ENCODE peak calls at places on chromosomes 3 and 15, in five cellular contexts. Q is thoracic aorta, S is fibroblast of lung, H is epithelial cell of esophagus, A is breast epithelium. J is an unnamed sample.

GRCh38 chr3:186638259-186638658 is 1.9 kb upstream of the FETUB start:
- DNase-seq in Q (no peak), H (no peak), A (no peak), S (no peak), J (no peak)

GRCh38 chr15:65258863-65259262 is 27.8 kb downstream of the PARP16 start:
- DNase-seq in A (no peak), Q (no peak), S (peak), H (no peak), J (no peak)

GRCh38 chr3:11556234-11556633 is 87.5 kb downstream of the VGLL4 start:
- DNase-seq in Q (no peak), H (no peak), A (no peak), S (no peak), J (no peak)

GRCh38 chr3:47647550-47647949 is 68.9 kb upstream of the CSPG5 start:
- DNase-seq in A (no peak), S (no peak), Q (no peak), H (no peak), J (no peak)

GRCh38 chr3:105938101-105938500 is 69.3 kb upstream of the CBLB start:
- DNase-seq in H (no peak), A (no peak), S (peak), Q (no peak), J (no peak)

GRCh38 chr3:10471337-10471721 is 34.1 kb downstream of the ATP2B2 start:
- DNase-seq in S (peak), A (no peak), H (no peak), Q (no peak), J (no peak)

GRCh38 chr3:181739628-181740027 is 27.9 kb downstream of the SOX2 start:
- DNase-seq in Q (no peak), A (no peak), H (peak), S (no peak), J (no peak)

GRCh38 chr15:36844453-36845094 is 255.8 kb downstream of the MEIS2 start:
- DNase-seq in Q (no peak), S (peak), H (peak), A (no peak), J (peak)

GRCh38 chr3:140296796-140297352 is 361.9 kb downstream of the CLSTN2 start:
- DNase-seq in Q (no peak), H (no peak), A (no peak), S (no peak), J (no peak)

GRCh38 chr15:44726568-44727461 is 9.5 kb upstream of the TRIM69 start:
- DNase-seq in A (peak), S (peak), H (peak), Q (no peak), J (peak)

GRCh38 chr3:153166206-153166605 is 4.2 kb downstream of the RAP2B start:
- DNase-seq in S (no peak), Q (no peak), H (peak), A (no peak), J (peak)

GRCh38 chr3:73999501-73999900 is 374.8 kb upstream of the PDZRN3 start:
- DNase-seq in S (peak), Q (no peak), A (no peak), H (no peak), J (no peak)

GRCh38 chr15:66882251-66883020 is 180.4 kb downstream of the SMAD6 start:
- DNase-seq in S (peak), H (peak), Q (peak), A (no peak), J (peak)

GRCh38 chr15:51776952-51777574 is 25.7 kb downstream of the TMOD2 start:
- DNase-seq in A (peak), H (peak), Q (peak), S (peak), J (peak)

GRCh38 chr3:45100998-45101407 is 45.2 kb downstream of the CDCP1 start:
- DNase-seq in Q (no peak), A (no peak), S (peak), H (peak), J (no peak)

GRCh38 chr15:37517106-37517505 is 416.8 kb upstream of the MEIS2 start:
- DNase-seq in Q (no peak), S (no peak), H (no peak), A (no peak), J (no peak)

GRCh38 chr3:181919375-181919774 is 207.7 kb downstream of the SOX2 start:
- DNase-seq in S (no peak), Q (no peak), A (no peak), H (peak), J (peak)

GRCh38 chr3:138834359-138835176 is at the start of gene PIK3CB:
- DNase-seq in A (peak), Q (peak), S (peak), H (peak), J (peak)

GRCh38 chr3:100416863-100417262 is 15.5 kb downstream of the LNP1 start:
- DNase-seq in A (no peak), S (no peak), H (no peak), Q (no peak), J (no peak)

GRCh38 chr3:68059628-68060027 is 405.2 kb upstream of the SUCLG2 start:
- DNase-seq in S (no peak), H (no peak), A (no peak), Q (no peak), J (no peak)

GRCh38 chr3:44117239-44117638 is 124.4 kb upstream of the TOPAZ1 start:
- DNase-seq in Q (no peak), S (no peak), A (no peak), H (no peak), J (no peak)

GRCh38 chr3:20916966-20917606 is 731.1 kb upstream of the SGO1 start:
- DNase-seq in S (no peak), Q (no peak), A (no peak), H (no peak), J (no peak)

GRCh38 chr3:105730973-105731372 is 137.8 kb downstream of the CBLB start:
- DNase-seq in H (no peak), Q (no peak), A (no peak), S (no peak), J (no peak)

GRCh38 chr3:11136116-11136515 is 18.2 kb upstream of the HRH1 start:
- DNase-seq in Q (no peak), S (peak), A (no peak), H (no peak), J (peak)

GRCh38 chr15:43376017-43376705 is 5.3 kb downstream of the TUBGCP4 start:
- DNase-seq in A (no peak), H (peak), Q (no peak), S (peak), J (peak)

GRCh38 chr3:7166460-7166859 is 305.5 kb downstream of the GRM7 start:
- DNase-seq in S (no peak), H (no peak), A (no peak), Q (no peak), J (no peak)

GRCh38 chr15:83112233-83112958 is 5.0 kb downstream of the TM6SF1 start:
- DNase-seq in Q (no peak), H (no peak), A (no peak), S (peak), J (no peak)

GRCh38 chr15:24956131-24956838 is 1.5 kb downstream of the SNRPN start:
- DNase-seq in Q (peak), A (peak), H (peak), S (peak), J (peak)

DNA sequence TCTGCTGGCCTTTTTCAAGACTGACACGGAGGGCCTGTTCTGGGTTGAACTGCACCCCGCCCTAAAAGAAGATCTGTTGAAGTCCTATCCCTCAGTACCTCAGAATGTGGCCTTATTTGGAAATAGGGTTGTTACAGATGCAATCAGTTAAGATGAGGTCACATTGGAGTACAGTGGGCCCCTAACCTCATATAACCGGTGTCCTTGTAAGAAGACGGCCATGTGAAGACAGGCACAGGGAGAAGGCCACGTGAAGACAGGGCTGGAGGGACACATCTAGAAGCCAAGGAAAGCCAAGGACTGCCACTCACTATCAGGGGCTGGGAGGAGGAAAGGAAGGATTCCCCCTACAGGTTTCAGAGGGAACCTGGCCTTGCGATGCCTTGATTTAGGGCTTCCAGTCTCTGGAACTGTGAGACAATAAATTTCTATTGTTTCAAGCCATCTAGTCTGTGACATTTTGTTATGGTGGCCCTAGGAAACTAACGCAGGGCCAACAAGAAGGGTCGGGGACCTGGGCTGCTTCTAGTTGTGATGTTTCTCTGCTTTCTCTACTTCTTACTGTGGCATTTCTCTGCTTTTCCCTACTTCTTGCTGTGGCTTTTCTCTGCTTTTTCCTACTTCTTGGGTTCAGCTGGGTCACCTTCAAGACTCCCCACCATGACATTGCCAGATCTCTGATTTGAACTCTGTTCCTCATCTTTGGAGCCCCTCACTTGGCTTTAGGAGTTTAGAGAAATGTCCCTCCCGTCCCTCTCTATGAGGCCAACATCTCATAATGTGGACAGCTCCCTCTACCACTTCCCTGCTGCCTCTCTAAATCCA is 4.8 kb upstream of the CCDC174 start:
- DNase-seq in S (no peak), Q (no peak), H (no peak), A (no peak), J (no peak)
- TF ChIP-seq CTCF in S (peak), Q (no peak), H (no peak), A (no peak), J (no peak)

GRCh38 chr15:77905301-77905920 is 172.1 kb downstream of the TBC1D2B start:
- DNase-seq in H (no peak), S (no peak), Q (no peak), A (no peak), J (no peak)

GRCh38 chr15:77907824-77908751 is 169.4 kb downstream of the TBC1D2B start:
- DNase-seq in Q (no peak), A (no peak), S (peak), H (peak), J (peak)

GRCh38 chr15:77904901-77905300 is 172.6 kb downstream of the TBC1D2B start:
- DNase-seq in Q (no peak), S (no peak), A (no peak), H (no peak), J (no peak)

GRCh38 chr15:77904436-77904821 is 173.1 kb downstream of the TBC1D2B start:
- DNase-seq in A (no peak), Q (no peak), S (no peak), H (no peak), J (no peak)

DNA sequence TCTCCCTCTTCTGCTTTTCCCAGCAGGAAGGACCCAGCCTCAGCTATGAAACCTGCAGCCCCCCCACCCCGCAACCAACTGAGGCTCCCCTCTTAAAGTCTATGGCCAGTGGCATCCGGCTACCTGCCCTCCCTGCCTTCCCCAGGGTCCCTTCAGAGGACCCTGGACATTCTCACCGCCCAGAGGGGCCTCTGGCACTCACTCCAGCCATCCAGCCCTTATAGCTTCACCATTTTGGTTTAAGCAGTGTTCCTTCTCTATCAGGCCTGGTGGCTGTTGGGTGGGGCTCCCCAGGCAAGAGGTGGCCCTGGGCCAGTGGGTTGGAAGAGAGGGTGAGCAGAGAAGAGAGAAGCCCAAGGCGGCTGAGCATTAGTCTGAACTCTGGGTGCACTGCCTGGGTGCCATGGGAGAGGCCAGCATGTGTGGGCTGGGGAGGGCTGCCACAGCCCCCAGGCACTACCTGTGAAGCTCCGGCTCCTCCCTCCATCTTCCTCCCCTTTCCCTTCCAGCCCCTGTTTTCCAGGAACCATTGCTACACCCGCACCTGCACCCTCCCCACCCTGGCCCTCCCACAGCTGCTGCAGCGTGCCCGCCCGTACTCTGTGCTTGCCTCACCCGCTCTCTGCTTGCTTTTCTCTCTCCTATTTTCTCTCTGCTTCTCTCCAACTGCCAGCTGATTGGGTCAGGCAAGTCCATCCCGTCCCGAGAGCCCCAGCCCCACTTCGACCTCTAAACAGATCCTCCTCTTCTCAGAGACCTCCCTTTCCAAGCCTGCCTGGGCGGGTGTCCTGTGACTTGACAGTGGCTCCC is 168.2 kb downstream of the TBC1D2B start:
- DNase-seq in A (no peak), Q (no peak), S (no peak), H (no peak), J (no peak)
- TF ChIP-seq CTCF in A (no peak), Q (no peak), S (no peak), H (no peak), J (no peak)

GRCh38 chr3:178434206-178434805 is 101.9 kb upstream of the KCNMB2 start:
- DNase-seq in S (peak), H (peak), Q (no peak), A (no peak), J (peak)
- TF ChIP-seq CTCF in S (peak), H (peak), Q (no peak), A (no peak), J (peak)

DNA sequence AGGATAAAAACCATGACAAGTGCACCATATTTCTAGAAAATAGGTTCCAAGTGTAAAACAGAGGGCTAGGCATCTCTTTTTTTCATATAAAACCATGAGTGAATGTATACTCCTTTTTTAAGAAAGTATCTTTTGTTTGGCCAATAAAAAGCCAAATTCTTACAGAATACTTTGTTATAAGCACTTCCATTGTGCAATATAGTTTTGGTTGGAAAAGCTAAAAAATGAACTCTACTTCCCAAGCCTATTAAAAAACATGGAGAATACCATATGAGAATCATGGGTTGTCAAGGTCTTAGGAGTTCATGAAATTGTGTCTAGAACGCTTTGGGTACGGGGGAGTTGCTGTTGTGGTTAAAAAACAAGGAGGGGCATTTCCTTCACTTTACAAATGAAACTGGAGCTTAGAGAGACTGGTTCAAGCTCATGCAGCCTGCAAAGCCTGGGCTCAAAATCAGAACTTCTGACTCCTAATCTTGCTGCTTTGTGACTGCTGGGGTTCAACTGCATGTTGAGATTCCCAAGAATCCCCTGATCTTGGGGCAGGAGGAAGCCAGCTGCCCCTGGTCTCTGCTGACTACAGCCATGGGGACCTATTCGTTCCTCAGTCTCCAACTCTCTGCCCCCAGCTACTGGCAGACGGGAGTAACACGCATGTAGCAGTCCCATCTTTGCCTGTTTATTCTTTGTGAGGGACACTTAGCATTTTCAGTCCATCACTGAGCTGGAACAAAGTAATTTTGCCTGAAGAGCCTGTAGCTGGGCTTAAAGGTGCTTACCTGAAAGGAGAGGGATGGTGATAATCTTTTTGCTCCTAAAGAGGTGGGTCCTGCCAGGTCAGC is 229.1 kb downstream of the CHST2 start:
- DNase-seq in Q (no peak), A (no peak), S (no peak), H (no peak), J (no peak)
- TF ChIP-seq CTCF in Q (no peak), A (no peak), S (no peak), H (no peak), J (no peak)

GRCh38 chr3:117135207-117135606 is 425.6 kb downstream of the TUSC7 start:
- DNase-seq in A (no peak), Q (no peak), S (no peak), H (no peak), J (no peak)
- TF ChIP-seq CTCF in A (no peak), Q (no peak), S (no peak), H (no peak), J (no peak)

DNA sequence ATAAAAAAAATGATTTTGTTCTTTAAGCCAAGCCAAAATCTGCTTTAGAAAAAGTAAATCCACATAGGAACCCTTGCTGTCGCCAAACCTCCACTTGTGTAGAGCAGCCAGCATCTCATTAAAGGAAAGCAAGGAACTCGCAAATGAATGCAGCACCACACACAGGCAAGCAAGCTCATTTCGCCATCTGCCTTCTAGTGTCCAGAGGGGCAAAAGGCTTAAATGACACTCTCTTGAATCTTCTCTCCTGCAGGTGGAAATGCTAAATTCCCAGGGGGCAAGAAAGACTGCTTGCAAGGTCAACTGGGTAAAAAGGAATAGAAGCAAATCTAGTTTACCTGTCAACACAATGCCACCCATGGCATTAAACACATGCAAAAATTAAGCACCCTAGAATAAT is 2.4 kb downstream of the MB21D2 start:
- DNase-seq in A (no peak), S (peak), Q (no peak), H (peak), J (peak)
- TF ChIP-seq CTCF in A (no peak), S (peak), Q (no peak), H (no peak), J (peak)

GRCh38 chr3:113086506-113087461 is 96.0 kb downstream of the GTPBP8 start:
- DNase-seq in A (no peak), Q (no peak), H (peak), S (no peak), J (no peak)

GRCh38 chr3:113092746-113093145 is 102.0 kb downstream of the GTPBP8 start:
- DNase-seq in A (no peak), Q (no peak), H (no peak), S (no peak), J (no peak)

GRCh38 chr3:113088616-113089015 is 97.8 kb downstream of the GTPBP8 start:
- DNase-seq in H (peak), S (no peak), A (no peak), Q (no peak), J (no peak)

GRCh38 chr3:113094514-113094913 is 103.7 kb downstream of the GTPBP8 start:
- DNase-seq in S (no peak), Q (no peak), H (no peak), A (no peak), J (no peak)

DNA sequence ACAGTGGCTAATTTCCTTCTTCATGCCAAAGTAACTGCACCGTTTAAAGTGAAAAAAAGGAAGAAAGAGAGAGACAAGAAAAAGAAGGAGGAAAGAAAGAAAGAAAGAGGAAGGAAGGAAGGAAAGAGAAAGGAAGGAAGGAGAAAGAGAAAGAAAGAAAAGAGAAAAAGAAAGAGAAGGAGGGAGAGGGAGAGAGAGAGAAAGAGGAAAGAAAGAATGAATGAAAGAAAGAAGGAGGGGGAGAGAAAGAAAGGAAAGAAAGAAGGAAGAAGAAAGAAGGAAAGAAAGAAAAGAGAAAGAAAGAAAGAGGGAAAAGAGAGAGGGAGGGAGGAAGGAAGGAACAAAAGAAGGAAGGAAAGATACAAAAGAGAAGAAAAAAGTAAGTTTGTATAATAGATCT is 100.6 kb downstream of the GTPBP8 start:
- DNase-seq in H (no peak), Q (no peak), A (no peak), S (no peak), J (no peak)
- TF ChIP-seq CTCF in H (no peak), Q (no peak), A (no peak), S (no peak), J (no peak)

J was measured in MCF 10A.